ENCODE peak calls at places on chromosomes 4 and X, in six cellular contexts. S, J, D, I, G and H are unnamed samples.

GRCh38 chrX:134161162-134161561 is 75.8 kb upstream of the CCDC160 start:
- DNase-seq in S (no peak), J (no peak), D (no peak), I (no peak), G (no peak), H (no peak)

GRCh38 chr4:141448490-141448889 is 187.9 kb upstream of the IL15 start:
- DNase-seq in S (no peak), J (no peak), D (no peak), I (no peak), G (peak), H (no peak)

GRCh38 chrX:124555036-124555595 is 208.8 kb downstream of the SH2D1A start:
- DNase-seq in S (peak), J (no peak), D (peak), I (peak), G (peak), H (peak)

GRCh38 chr4:187333151-187333550 is 609.5 kb upstream of the FAT1 start:
- DNase-seq in S (no peak), J (no peak), D (no peak), I (no peak), G (peak), H (peak)

GRCh38 chrX:13747836-13748235 is 13.3 kb downstream of the OFD1 start:
- DNase-seq in S (peak), J (no peak), D (no peak), I (peak), G (peak), H (peak)

GRCh38 chrX:103791826-103792458 is 15.3 kb downstream of the PLP1 start:
- DNase-seq in S (no peak), J (no peak), D (peak), I (peak), G (peak), H (no peak)

GRCh38 chr4:149291463-149291862 is 524.2 kb downstream of the IQCM start:
- DNase-seq in S (peak), J (no peak), D (peak), I (peak), G (peak), H (peak)

GRCh38 chrX:68746988-68747387 is 81.8 kb upstream of the EFNB1 start:
- DNase-seq in S (no peak), J (peak), D (no peak), I (no peak), G (no peak), H (no peak)

DNA sequence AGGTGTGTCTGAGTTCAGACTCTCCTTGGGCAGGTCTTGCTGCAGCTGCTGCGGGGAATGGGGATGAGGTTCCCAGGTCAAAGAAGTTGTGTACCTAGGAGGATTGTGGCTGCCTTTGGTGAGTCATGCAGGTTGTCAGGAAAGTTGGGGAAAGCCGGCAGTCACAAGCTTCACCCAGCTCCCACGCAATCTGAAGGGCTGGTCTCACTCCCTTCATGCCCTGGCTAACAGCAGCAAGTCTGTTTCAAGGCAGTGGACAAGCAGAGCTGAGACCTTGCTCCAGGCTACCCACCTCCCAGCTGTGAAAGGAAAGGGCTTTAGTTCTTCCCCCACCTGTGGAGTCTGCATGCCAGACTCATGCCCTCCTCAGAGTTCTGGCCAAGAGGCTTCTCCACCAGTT is 287.2 kb downstream of the DTHD1 start:
- DNase-seq in S (no peak), J (no peak), D (no peak), I (no peak), G (no peak), H (no peak)
- H3K4me3 ChIP-seq in S (no peak), J (no peak), D (no peak), I (no peak), G (no peak), H (no peak)

GRCh38 chr4:89486042-89486441 is 178.4 kb upstream of the GPRIN3 start:
- DNase-seq in S (peak), J (no peak), D (peak), I (peak), G (peak), H (peak)

GRCh38 chr4:89486673-89487072 is 179.1 kb upstream of the GPRIN3 start:
- DNase-seq in S (no peak), J (no peak), D (no peak), I (no peak), G (no peak), H (no peak)

GRCh38 chr4:89482926-89483595 is 175.5 kb upstream of the GPRIN3 start:
- DNase-seq in S (no peak), J (no peak), D (no peak), I (peak), G (peak), H (no peak)

GRCh38 chr4:89482248-89482647 is 174.6 kb upstream of the GPRIN3 start:
- DNase-seq in S (peak), J (no peak), D (peak), I (peak), G (peak), H (peak)
- TF ChIP-seq CTCF in S (peak), J (no peak), D (peak), I (peak), G (peak), H (peak)

GRCh38 chr4:24913099-24913445 is 230 bp upstream of the CCDC149 start:
- DNase-seq in S (no peak), J (no peak), D (peak), I (peak), G (no peak), H (no peak)
- H3K4me3 ChIP-seq in S (peak), J (no peak), D (peak), I (peak), G (peak), H (peak)

DNA sequence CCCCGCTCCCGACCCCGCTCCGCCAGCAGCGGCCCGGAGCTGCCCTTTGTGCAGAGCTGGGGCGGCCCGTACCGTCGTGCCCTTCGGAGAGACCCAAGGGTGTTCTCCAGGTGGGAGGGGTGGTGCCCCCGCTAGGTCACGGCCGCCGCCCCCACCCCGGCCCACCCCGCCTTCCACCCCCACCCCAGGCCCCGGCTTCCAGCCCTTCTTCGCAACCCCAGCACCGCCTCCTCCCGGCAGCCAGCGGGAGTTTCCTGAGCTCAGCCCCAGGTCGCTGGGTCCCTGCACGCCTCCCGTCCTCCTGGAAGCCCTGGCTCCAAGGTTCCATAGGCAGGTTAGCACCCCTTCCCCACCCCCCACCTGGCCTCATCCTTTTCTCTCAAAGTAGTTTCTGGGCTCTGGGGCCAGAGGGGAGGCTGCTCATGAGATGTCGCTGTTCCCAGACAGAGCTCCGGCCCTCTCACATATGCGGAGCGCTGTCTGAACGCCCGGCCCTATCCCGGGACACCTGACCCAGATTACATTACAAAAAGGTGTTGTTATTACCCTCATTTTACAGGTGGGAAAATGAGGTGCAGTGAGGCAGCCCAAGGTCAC is 25.2 kb upstream of the FGFR3 start:
- DNase-seq in S (peak), J (no peak), D (peak), I (peak), G (no peak), H (peak)
- TF ChIP-seq CTCF in S (peak), J (no peak), D (peak), I (peak), G (no peak), H (peak)

GRCh38 chr4:121789960-121790829 is 10.9 kb upstream of the EXOSC9 start:
- DNase-seq in S (peak), J (no peak), D (peak), I (peak), G (peak), H (peak)
- H3K4me3 ChIP-seq in S (no peak), J (no peak), D (no peak), I (no peak), G (no peak), H (no peak)